ENCODE peak calls at places on chromosome 1, in ten cellular contexts. One of them, this sample, is unnamed.

GRCh38 chr1:93735722-93736121 is 54.1 kb upstream of the BCAR3 start:
- DNase-seq in T-cell: no peak
- DNase-seq in bronchial epithelial cell: peak; percentile 75
- DNase-seq in AG04450: peak; percentile 67
- DNase-seq in SHP77: no peak
- DNase-seq in NCI-H345: no peak
- DNase-seq in CD8-positive, alpha-beta memory T cell: no peak
- DNase-seq in LoVo: no peak
- DNase-seq in NCI-H1092: no peak
- DNase-seq in EH: peak; percentile 95
- DNase-seq in this sample: no peak

GRCh38 chr1:42931911-42932422 is 26.7 kb downstream of the SLC2A1 start:
- DNase-seq in T-cell: peak; percentile 70
- DNase-seq in bronchial epithelial cell: peak; percentile 65
- DNase-seq in AG04450: no peak
- DNase-seq in SHP77: no peak
- DNase-seq in NCI-H345: no peak
- DNase-seq in CD8-positive, alpha-beta memory T cell: peak; percentile 84
- DNase-seq in LoVo: no peak
- DNase-seq in NCI-H1092: no peak
- DNase-seq in EH: no peak
- DNase-seq in this sample: peak; percentile 71

GRCh38 chr1:199762567-199762966 is 264.9 kb upstream of the NR5A2 start:
- DNase-seq in T-cell: no peak
- DNase-seq in bronchial epithelial cell: no peak
- DNase-seq in AG04450: no peak
- DNase-seq in SHP77: no peak
- DNase-seq in NCI-H345: peak; percentile 83
- DNase-seq in CD8-positive, alpha-beta memory T cell: no peak
- DNase-seq in LoVo: no peak
- DNase-seq in NCI-H1092: no peak
- DNase-seq in EH: no peak
- DNase-seq in this sample: no peak

GRCh38 chr1:22778842-22779520 is 68.3 kb downstream of the EPHB2 start:
- DNase-seq in T-cell: no peak
- DNase-seq in bronchial epithelial cell: no peak
- DNase-seq in AG04450: no peak
- DNase-seq in SHP77: no peak
- DNase-seq in NCI-H345: no peak
- DNase-seq in CD8-positive, alpha-beta memory T cell: no peak
- DNase-seq in LoVo: no peak
- DNase-seq in NCI-H1092: no peak
- DNase-seq in EH: no peak
- DNase-seq in this sample: peak; percentile 78

GRCh38 chr1:23556661-23557470 is 2.4 kb downstream of the ID3 start:
- DNase-seq in T-cell: no peak
- DNase-seq in bronchial epithelial cell: peak; percentile 90
- DNase-seq in AG04450: no peak
- DNase-seq in SHP77: peak; percentile 42
- DNase-seq in NCI-H345: no peak
- DNase-seq in CD8-positive, alpha-beta memory T cell: peak; percentile 43
- DNase-seq in LoVo: no peak
- DNase-seq in NCI-H1092: no peak
- DNase-seq in EH: peak; percentile 86
- DNase-seq in this sample: no peak

GRCh38 chr1:27508139-27508665 is 18.2 kb upstream of the WASF2 start:
- DNase-seq in T-cell: no peak
- DNase-seq in bronchial epithelial cell: peak; percentile 48
- DNase-seq in AG04450: no peak
- DNase-seq in SHP77: no peak
- DNase-seq in NCI-H345: no peak
- DNase-seq in CD8-positive, alpha-beta memory T cell: no peak
- DNase-seq in LoVo: no peak
- DNase-seq in NCI-H1092: no peak
- DNase-seq in EH: no peak
- DNase-seq in this sample: peak; percentile 10

GRCh38 chr1:192108143-192108542 is 50.1 kb upstream of the RGS18 start:
- DNase-seq in T-cell: no peak
- DNase-seq in bronchial epithelial cell: no peak
- DNase-seq in AG04450: no peak
- DNase-seq in SHP77: no peak
- DNase-seq in NCI-H345: no peak
- DNase-seq in CD8-positive, alpha-beta memory T cell: no peak
- DNase-seq in LoVo: no peak
- DNase-seq in NCI-H1092: no peak
- DNase-seq in EH: no peak
- DNase-seq in this sample: no peak

GRCh38 chr1:189606047-189606446 is 871.6 kb downstream of the BRINP3 start:
- DNase-seq in T-cell: no peak
- DNase-seq in bronchial epithelial cell: peak; percentile 30
- DNase-seq in AG04450: no peak
- DNase-seq in SHP77: no peak
- DNase-seq in NCI-H345: no peak
- DNase-seq in CD8-positive, alpha-beta memory T cell: no peak
- DNase-seq in LoVo: no peak
- DNase-seq in NCI-H1092: no peak
- DNase-seq in EH: no peak
- DNase-seq in this sample: no peak

GRCh38 chr1:63843010-63843409 is 69.2 kb downstream of the ROR1 start:
- DNase-seq in T-cell: no peak
- DNase-seq in bronchial epithelial cell: no peak
- DNase-seq in AG04450: no peak
- DNase-seq in SHP77: no peak
- DNase-seq in NCI-H345: no peak
- DNase-seq in CD8-positive, alpha-beta memory T cell: no peak
- DNase-seq in LoVo: no peak
- DNase-seq in NCI-H1092: no peak
- DNase-seq in EH: no peak
- DNase-seq in this sample: no peak

GRCh38 chr1:1021010-1021845 is 1.3 kb downstream of the AGRN start:
- DNase-seq in T-cell: no peak
- DNase-seq in bronchial epithelial cell: peak; percentile 58
- DNase-seq in AG04450: peak; percentile 15
- DNase-seq in SHP77: no peak
- DNase-seq in NCI-H345: peak; percentile 58
- DNase-seq in CD8-positive, alpha-beta memory T cell: no peak
- DNase-seq in LoVo: peak; percentile 62
- DNase-seq in NCI-H1092: no peak
- DNase-seq in EH: peak; percentile 87
- DNase-seq in this sample: peak; percentile 81

GRCh38 chr1:8303876-8304275 is 14.0 kb upstream of the SLC45A1 start:
- DNase-seq in T-cell: no peak
- DNase-seq in bronchial epithelial cell: no peak
- DNase-seq in AG04450: no peak
- DNase-seq in SHP77: no peak
- DNase-seq in NCI-H345: no peak
- DNase-seq in CD8-positive, alpha-beta memory T cell: no peak
- DNase-seq in LoVo: no peak
- DNase-seq in NCI-H1092: no peak
- DNase-seq in EH: no peak
- DNase-seq in this sample: no peak

GRCh38 chr1:186244825-186245224 is 130.2 kb downstream of the TPR start:
- DNase-seq in T-cell: no peak
- DNase-seq in bronchial epithelial cell: no peak
- DNase-seq in AG04450: no peak
- DNase-seq in SHP77: peak; percentile 24
- DNase-seq in NCI-H345: no peak
- DNase-seq in CD8-positive, alpha-beta memory T cell: no peak
- DNase-seq in LoVo: no peak
- DNase-seq in NCI-H1092: no peak
- DNase-seq in EH: peak; percentile 35
- DNase-seq in this sample: no peak

GRCh38 chr1:176625365-176625764 is 162.4 kb downstream of the PAPPA2 start:
- DNase-seq in T-cell: no peak
- DNase-seq in bronchial epithelial cell: no peak
- DNase-seq in AG04450: no peak
- DNase-seq in SHP77: no peak
- DNase-seq in NCI-H345: no peak
- DNase-seq in CD8-positive, alpha-beta memory T cell: no peak
- DNase-seq in LoVo: no peak
- DNase-seq in NCI-H1092: no peak
- DNase-seq in EH: no peak
- DNase-seq in this sample: no peak

GRCh38 chr1:117501275-117501674 is 104.6 kb upstream of the TENT5C start:
- DNase-seq in T-cell: no peak
- DNase-seq in bronchial epithelial cell: no peak
- DNase-seq in AG04450: peak; percentile 43
- DNase-seq in SHP77: no peak
- DNase-seq in NCI-H345: no peak
- DNase-seq in CD8-positive, alpha-beta memory T cell: no peak
- DNase-seq in LoVo: no peak
- DNase-seq in NCI-H1092: no peak
- DNase-seq in EH: peak; percentile 88
- DNase-seq in this sample: no peak

GRCh38 chr1:64038965-64039926 is 164.2 kb upstream of the UBE2U start:
- DNase-seq in T-cell: no peak
- DNase-seq in bronchial epithelial cell: peak; percentile 98
- DNase-seq in AG04450: peak; percentile 88
- DNase-seq in SHP77: peak; percentile 81
- DNase-seq in NCI-H345: peak; percentile 47
- DNase-seq in CD8-positive, alpha-beta memory T cell: no peak
- DNase-seq in LoVo: peak; percentile 32
- DNase-seq in NCI-H1092: no peak
- DNase-seq in EH: peak; percentile 99
- DNase-seq in this sample: no peak

GRCh38 chr1:30382496-30382895 is 340.9 kb downstream of the MATN1 start:
- DNase-seq in T-cell: no peak
- DNase-seq in bronchial epithelial cell: no peak
- DNase-seq in AG04450: no peak
- DNase-seq in SHP77: no peak
- DNase-seq in NCI-H345: no peak
- DNase-seq in CD8-positive, alpha-beta memory T cell: no peak
- DNase-seq in LoVo: no peak
- DNase-seq in NCI-H1092: no peak
- DNase-seq in EH: no peak
- DNase-seq in this sample: no peak

This sample was measured in left ventricle myocardium superior.